ENCODE peak calls at places on chromosomes 12 and 14, in four cellular contexts. Y is fibroblast of mammary gland; Z is CD8-positive, alpha-beta T cell; U is RWPE1. L is an unnamed sample.

GRCh38 chr12:17060260-17060659 is 454.3 kb upstream of the LMO3 start:
- DNase-seq in Y (no peak), U (peak; percentile 43), Z (no peak), L (no peak)

GRCh38 chr14:50821471-50822464 is 9.2 kb downstream of the NIN start:
- DNase-seq in Y (no peak), U (peak; percentile 53), Z (peak; percentile 27), L (no peak)

GRCh38 chr12:53427905-53428594 is 4.4 kb downstream of the AMHR2 start:
- DNase-seq in Z (no peak), Y (peak; percentile 98), U (peak; percentile 90), L (no peak)

GRCh38 chr12:132766380-132767085 is 4.9 kb upstream of the ANKLE2 start:
- DNase-seq in U (no peak), Z (no peak), Y (no peak), L (no peak)

GRCh38 chr12:14111230-14111865 is 129.9 kb upstream of the GRIN2B start:
- DNase-seq in Z (no peak), Y (no peak), U (peak; percentile 5), L (no peak)

GRCh38 chr14:101601603-101602465 is 40.5 kb downstream of the DIO3 start:
- DNase-seq in Z (no peak), U (no peak), Y (no peak), L (no peak)

GRCh38 chr14:79724934-79725717 is 486.2 kb downstream of the DIO2 start:
- DNase-seq in Z (no peak), Y (no peak), U (no peak), L (no peak)

GRCh38 chr12:65005716-65006115 is 115.4 kb downstream of the WIF1 start:
- DNase-seq in Y (no peak), U (no peak), Z (no peak), L (no peak)

GRCh38 chr12:9999016-9999415 is at the start of gene CLEC1B:
- DNase-seq in U (no peak), Z (no peak), Y (no peak), L (no peak)

GRCh38 chr12:52125499-52125900 is 46.0 kb downstream of the SMIM41 start:
- DNase-seq in Z (no peak), U (no peak), Y (no peak), L (no peak)

GRCh38 chr12:52122904-52123303 is 43.4 kb downstream of the SMIM41 start:
- DNase-seq in U (no peak), Z (no peak), Y (no peak), L (no peak)

GRCh38 chr12:52120951-52121847 is 41.7 kb downstream of the SMIM41 start:
- DNase-seq in Z (no peak), Y (peak; percentile 25), U (no peak), L (no peak)

GRCh38 chr12:52121848-52122838 is 42.6 kb downstream of the SMIM41 start:
- DNase-seq in U (peak; percentile 59), Z (peak; percentile 27), Y (peak; percentile 50), L (peak; percentile 71)

DNA sequence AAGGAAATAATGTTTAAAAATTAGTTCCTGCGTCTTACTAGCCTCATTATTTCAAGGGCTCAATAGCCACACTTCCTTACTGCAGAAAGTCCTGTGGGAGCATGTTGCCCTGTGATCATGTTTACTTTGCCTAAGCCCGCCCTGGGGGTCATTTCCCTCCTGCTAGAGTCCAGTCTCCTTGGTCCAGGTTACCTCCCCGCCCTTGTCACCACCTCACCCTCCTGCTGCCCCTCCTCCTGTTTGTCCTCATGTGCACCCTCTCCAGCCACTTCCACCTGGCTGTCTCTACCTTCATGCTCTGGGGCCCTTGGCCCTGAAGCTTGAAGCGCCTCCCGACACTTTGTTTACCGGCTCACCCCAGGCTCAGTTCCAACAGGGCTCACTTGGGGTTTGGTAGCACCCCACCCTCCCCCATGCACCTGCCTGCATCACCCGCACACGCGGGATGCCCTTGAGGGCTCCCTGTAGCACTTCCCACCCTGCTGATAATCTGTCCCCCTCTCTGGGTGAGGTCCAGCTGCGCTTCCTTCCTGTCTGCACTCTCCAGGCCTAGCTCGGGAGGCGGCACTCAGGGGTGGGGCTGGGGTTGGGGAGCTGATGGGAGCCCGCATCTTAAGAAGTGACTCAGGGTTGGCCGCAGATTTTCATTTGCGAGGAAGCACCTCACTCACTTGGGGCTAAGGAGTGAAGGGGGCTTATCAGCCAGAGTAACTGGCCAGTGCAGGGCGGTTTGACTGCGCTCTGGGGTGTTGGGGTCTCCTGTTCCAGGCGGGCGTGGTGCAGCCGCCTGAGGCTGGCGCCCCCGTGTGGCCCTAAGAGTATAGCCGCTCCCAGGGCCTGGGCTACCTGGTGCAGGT is 40.1 kb downstream of the SMIM41 start:
- DNase-seq in Y (peak; percentile 9), Z (no peak), U (peak; percentile 49), L (peak; percentile 37)
- TF ChIP-seq CTCF in Y (peak; percentile 48), Z (peak; percentile 63), U (peak; percentile 61), L (peak; percentile 74)

GRCh38 chr14:74572829-74573360 is 39.1 kb downstream of the LTBP2 start:
- DNase-seq in Y (peak; percentile 51), U (no peak), Z (no peak), L (no peak)

GRCh38 chr14:74571901-74572828 is 39.9 kb downstream of the LTBP2 start:
- DNase-seq in Z (no peak), U (peak; percentile 80), Y (peak; percentile 100), L (peak; percentile 46)

GRCh38 chr14:74570696-74571095 is 41.3 kb downstream of the LTBP2 start:
- DNase-seq in Y (no peak), Z (no peak), U (no peak), L (no peak)

GRCh38 chr14:74569826-74570591 is 42.0 kb downstream of the LTBP2 start:
- DNase-seq in U (peak; percentile 84), Z (no peak), Y (peak; percentile 38), L (no peak)

GRCh38 chr14:74571441-74571841 is 40.6 kb downstream of the LTBP2 start:
- DNase-seq in Z (no peak), U (no peak), Y (peak; percentile 86), L (no peak)
- TF ChIP-seq CTCF in Z (no peak), U (no peak), Y (no peak), L (no peak)

DNA sequence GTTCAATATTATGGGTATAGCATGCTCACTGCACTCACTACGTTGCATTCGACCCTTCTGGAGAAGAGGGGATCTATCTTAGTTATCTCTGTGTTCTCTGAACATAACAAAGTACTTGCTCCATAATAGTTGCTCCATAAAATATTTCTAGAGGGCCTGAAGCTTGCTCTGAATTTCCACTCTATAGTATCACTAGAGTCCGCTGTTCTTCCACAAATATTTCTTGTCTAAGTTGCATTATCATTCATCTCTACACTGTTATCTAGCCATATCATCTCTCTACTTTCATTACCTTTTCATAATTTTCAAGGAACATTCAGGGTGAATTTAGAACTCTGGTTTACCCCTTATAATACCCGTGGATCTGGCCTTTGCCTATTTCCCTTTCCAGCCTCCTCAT is 246.1 kb upstream of the PDE3A start:
- DNase-seq in Z (no peak), Y (no peak), U (no peak), L (no peak)
- TF ChIP-seq CTCF in Z (no peak), Y (no peak), U (no peak), L (no peak)

GRCh38 chr14:28773917-28774691 is 7.5 kb downstream of the FOXG1 start:
- DNase-seq in Y (peak; percentile 66), U (no peak), Z (no peak), L (no peak)
- TF ChIP-seq CTCF in Y (peak; percentile 52), U (no peak), Z (no peak), L (peak; percentile 67)

GRCh38 chr12:85725991-85726390 is 110.2 kb downstream of the RASSF9 start:
- DNase-seq in Z (no peak), U (no peak), Y (peak; percentile 12), L (no peak)
- TF ChIP-seq CTCF in Z (no peak), U (no peak), Y (no peak), L (no peak)

GRCh38 chr12:121346747-121347146 is 5.5 kb downstream of the ANAPC5 start:
- DNase-seq in Z (no peak), Y (no peak), U (no peak), L (no peak)

GRCh38 chr12:121357331-121357730 is 5.1 kb upstream of the ANAPC5 start:
- DNase-seq in Y (no peak), Z (no peak), U (no peak), L (no peak)

GRCh38 chr12:121355818-121356217 is 3.6 kb upstream of the ANAPC5 start:
- DNase-seq in Z (no peak), Y (no peak), U (no peak), L (no peak)

GRCh38 chr12:121356657-121357056 is 4.4 kb upstream of the ANAPC5 start:
- DNase-seq in Z (no peak), Y (no peak), U (no peak), L (no peak)

DNA sequence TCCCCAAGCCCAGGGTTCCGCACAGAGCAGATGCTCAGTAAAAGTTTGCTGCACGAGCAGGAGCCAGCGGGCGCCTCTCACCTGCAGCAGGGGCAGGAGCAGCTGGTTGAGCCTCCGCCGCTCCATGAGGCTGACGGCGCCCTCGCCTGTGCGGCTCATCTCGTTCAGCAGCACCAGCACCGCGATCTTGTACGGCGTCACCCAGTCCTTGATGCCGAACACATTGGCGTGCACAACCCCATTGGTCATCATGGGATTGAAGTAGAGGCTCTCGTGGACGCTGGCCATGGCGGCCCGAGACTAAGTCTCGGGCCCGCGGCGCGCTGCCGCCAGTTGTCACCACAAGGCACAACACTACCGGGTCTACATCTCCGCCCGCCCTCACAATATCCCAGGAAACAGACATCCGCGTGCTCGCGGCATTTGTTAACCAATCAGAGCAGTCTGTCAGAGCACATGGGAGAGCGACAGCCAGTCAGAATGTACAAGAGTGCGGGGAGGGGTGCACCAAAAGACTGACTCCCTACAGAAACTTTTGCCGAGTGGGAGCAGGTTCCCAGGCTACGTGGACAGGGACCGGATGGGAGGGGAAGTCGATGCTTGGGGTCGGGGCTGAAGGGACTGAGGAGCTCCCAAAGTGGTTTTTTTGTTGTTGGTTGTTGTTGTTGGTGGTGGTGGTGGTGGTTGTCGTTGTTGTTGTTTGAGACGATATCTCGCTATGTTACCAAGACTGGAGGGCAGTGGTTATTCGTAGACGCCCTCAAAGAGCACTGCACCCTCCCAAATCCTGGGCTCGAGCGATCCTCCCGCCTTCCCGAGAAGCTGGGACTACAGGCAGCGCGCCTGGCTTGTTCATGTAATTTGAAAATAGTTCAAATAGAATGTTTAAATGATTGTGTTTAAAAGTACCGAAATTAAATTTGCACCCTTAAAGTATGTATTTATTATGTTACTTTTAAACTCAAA is at the start of gene ANAPC5:
- DNase-seq in U (peak; percentile 99), Z (peak; percentile 78), Y (peak; percentile 99), L (peak; percentile 79)
- TF ChIP-seq CTCF in U (no peak), Z (no peak), Y (no peak), L (peak; percentile 26)

GRCh38 chr14:78136695-78137094 is 33.5 kb upstream of the NRXN3 start:
- DNase-seq in Y (no peak), U (no peak), Z (no peak), L (no peak)

GRCh38 chr14:78143489-78144145 is 26.6 kb upstream of the NRXN3 start:
- DNase-seq in U (peak; percentile 63), Y (peak; percentile 84), Z (no peak), L (no peak)

GRCh38 chr14:78142994-78143393 is 27.2 kb upstream of the NRXN3 start:
- DNase-seq in U (no peak), Z (no peak), Y (peak; percentile 21), L (no peak)

DNA sequence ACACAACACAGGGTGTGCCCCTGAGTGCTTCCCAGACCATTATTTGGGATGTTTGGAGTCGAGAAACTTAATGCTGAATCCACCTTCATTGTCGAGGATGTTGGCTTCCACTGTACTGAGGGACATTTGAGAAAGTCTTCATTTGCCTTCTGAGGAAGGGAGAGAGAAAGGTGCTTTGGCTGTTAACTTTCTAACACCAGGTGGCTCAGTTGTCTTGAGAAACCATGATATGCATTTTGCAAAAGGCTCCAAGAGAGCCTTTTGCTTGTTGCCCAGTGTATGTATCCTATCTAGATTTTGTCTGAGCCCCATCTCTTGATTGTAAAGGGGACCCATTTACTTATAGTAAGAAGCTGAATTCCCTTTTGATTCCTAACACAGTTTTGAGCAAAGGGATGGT is 28.6 kb upstream of the NRXN3 start:
- DNase-seq in Z (no peak), U (no peak), Y (no peak), L (no peak)
- TF ChIP-seq CTCF in Z (no peak), U (no peak), Y (no peak), L (peak; percentile 27)